ENCODE peak calls at places on chromosomes 2 and 18, in four cellular contexts. O is HepG2, X is K562, P is GM12878. S is an unnamed sample.
A peak's percentile ranks its signal among the peaks of the same experiment; 100 is the strongest.

GRCh38 chr2:12318427-12319057 is 398.2 kb upstream of the TRIB2 start:
- DNase-seq in O (no peak), X (no peak), P (no peak), S (no peak)

GRCh38 chr2:241156997-241157441 is 6.8 kb downstream of the PPP1R7 start:
- DNase-seq in O (no peak), X (no peak), P (no peak), S (no peak)

GRCh38 chr2:187689372-187689771 is 135.1 kb upstream of the TFPI start:
- DNase-seq in O (no peak), X (no peak), P (no peak), S (no peak)

GRCh38 chr2:213251618-213252017 is 32.6 kb upstream of the SPAG16 start:
- DNase-seq in O (peak; percentile 72), X (peak; percentile 24), P (no peak), S (peak; percentile 42)

GRCh38 chr18:2108581-2108980 is 462.7 kb downstream of the METTL4 start:
- DNase-seq in O (no peak), X (no peak), P (no peak), S (no peak)

GRCh38 chr2:169759987-169760386 is 26.4 kb downstream of the KLHL23 start:
- DNase-seq in O (no peak), X (no peak), P (no peak), S (no peak)

GRCh38 chr2:3131636-3132326 is 245.8 kb downstream of the EIPR1 start:
- DNase-seq in O (no peak), X (no peak), P (no peak), S (no peak)

GRCh38 chr2:172377408-172377807 is 50.0 kb upstream of the ITGA6 start:
- DNase-seq in O (no peak), X (no peak), P (no peak), S (no peak)

GRCh38 chr18:57561728-57562423 is 24.6 kb downstream of the FECH start:
- DNase-seq in O (peak; percentile 47), X (peak; percentile 40), P (no peak), S (peak; percentile 68)

GRCh38 chr2:120330946-120331822 is 14.8 kb upstream of the INHBB start:
- DNase-seq in O (no peak), X (no peak), P (no peak), S (no peak)

DNA sequence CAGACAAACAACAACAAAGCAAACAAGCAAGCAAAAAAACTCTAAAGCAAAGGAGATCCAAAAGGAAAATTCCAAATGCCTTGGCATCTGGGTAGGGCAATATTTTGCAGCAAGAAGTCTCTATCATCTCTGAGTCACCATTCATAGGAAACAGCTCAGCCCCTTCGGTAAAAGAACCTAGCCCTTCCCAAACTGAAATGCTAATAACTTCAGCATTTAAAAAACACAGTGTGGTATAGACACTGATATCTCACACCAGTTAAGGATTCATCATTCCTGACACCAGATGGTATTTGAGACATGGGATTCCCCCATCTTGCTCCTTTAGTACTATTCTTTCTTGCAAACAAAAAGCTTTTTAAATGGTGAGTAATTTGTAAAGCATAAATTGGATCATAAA is 491.8 kb downstream of the TXNL1 start:
- DNase-seq in O (no peak), X (no peak), P (no peak), S (no peak)
- TF ChIP-seq ZBTB33 in O (no peak), X (no peak), P (no peak), S (no peak)

DNA sequence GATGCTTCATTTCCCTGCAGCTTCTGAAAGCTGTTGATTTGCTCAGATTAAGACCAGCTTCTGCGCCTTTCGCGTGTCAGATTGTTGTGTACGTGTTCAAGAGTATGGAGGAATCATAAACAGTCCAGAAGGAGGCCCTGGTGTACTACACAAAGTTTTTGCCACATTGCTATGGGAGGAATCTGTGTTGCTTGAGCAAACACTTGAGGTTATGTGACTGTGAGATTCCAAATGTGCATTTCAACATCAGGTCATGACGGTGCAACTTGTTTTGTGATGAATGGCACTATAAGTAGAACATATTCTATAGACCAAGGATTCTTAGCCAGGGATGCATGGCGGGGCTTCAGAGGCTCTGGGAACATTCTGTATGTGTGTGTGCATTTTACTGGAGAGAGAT is 35.0 kb downstream of the SRSF7 start:
- DNase-seq in O (peak; percentile 83), X (no peak), P (no peak), S (no peak)
- TF ChIP-seq TAF1 in O (no peak), X (no peak), P (no peak), S (no peak)

GRCh38 chr2:177192788-177193187 is 19.8 kb upstream of the HNRNPA3 start:
- DNase-seq in O (no peak), X (no peak), P (no peak), S (no peak)

GRCh38 chr2:177190941-177191340 is 21.7 kb upstream of the HNRNPA3 start:
- DNase-seq in O (no peak), X (no peak), P (no peak), S (no peak)

GRCh38 chr2:177193240-177193639 is 19.4 kb upstream of the HNRNPA3 start:
- DNase-seq in O (no peak), X (no peak), P (no peak), S (no peak)

GRCh38 chr2:177195194-177195593 is 17.4 kb upstream of the HNRNPA3 start:
- DNase-seq in O (no peak), X (no peak), P (no peak), S (no peak)
- TF ChIP-seq SMC3 in O (no peak), X (no peak), P (no peak), S (no peak)

DNA sequence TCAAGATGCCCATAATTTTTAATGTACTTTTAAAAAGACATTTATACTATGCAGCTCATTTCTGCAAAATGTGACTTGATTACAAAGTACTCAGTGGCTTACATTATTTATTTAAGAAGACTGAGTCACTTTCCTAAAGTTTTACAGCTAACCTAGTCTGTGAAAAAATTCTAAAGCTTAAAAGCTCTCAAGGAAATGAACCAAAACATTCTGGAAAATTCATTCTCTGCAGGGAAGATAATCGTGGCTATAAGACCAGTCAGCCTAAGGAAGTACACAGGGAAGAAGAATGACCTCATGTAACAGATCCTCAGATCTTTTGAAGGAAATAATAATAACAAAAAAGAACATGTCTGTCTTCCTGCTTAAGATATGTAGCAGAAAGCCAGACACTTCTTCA is 232.1 kb upstream of the STK17B start:
- DNase-seq in O (no peak), X (no peak), P (no peak), S (no peak)
- TF ChIP-seq ZBTB33 in O (no peak), X (no peak), P (no peak), S (no peak)

DNA sequence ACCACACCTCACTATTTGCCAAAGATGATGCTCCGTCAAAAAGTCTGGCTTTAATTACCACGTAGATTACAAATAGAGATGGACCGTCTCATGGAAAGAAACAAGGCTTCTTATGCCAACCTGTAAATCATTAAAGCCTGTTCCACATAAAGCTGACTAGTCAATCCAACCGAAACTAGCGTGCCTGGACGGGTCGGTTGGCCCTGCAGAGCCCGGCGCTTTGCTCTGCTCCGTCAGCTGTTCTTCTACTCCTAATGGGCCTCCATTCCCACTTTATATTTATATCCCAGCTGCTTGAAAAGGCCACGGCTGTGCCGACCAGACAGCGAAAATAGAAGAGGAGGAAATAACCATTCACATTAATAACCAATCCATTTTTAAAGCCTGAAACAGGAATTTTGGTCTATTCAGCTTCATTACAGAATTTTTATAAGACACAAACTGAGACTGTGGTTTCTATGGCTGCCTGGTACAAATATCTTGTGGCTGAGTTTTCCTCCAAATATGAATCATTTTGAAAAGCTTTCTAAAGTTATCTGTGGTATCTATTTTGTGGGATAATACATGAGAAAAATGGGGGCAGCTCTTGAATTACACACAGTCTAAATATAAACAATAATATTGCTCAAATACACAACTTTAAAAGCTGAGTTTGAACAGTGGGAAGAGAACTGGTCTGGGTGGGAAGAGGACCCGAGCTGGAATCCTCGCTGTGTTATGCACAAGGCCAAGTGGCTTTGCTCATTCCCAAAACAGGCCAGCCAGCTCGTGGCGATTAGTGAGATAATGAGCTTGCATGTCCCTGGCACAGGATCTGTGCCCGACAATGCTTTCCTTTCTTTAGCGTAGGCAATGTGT is 10.4 kb upstream of the FAM124B start:
- DNase-seq in O (no peak), X (no peak), P (no peak), S (no peak)
- TF ChIP-seq TAF1 in O (no peak), X (no peak), P (no peak), S (no peak)

GRCh38 chr2:191670787-191671186 is 7.1 kb upstream of the NABP1 start:
- DNase-seq in O (no peak), X (no peak), P (no peak), S (no peak)

GRCh38 chr2:191666733-191667132 is 11.2 kb upstream of the NABP1 start:
- DNase-seq in O (no peak), X (no peak), P (peak; percentile 79), S (no peak)

GRCh38 chr2:191665286-191665685 is 12.7 kb upstream of the NABP1 start:
- DNase-seq in O (peak; percentile 16), X (no peak), P (no peak), S (no peak)

GRCh38 chr2:191666241-191666640 is 11.7 kb upstream of the NABP1 start:
- DNase-seq in O (no peak), X (no peak), P (no peak), S (no peak)

DNA sequence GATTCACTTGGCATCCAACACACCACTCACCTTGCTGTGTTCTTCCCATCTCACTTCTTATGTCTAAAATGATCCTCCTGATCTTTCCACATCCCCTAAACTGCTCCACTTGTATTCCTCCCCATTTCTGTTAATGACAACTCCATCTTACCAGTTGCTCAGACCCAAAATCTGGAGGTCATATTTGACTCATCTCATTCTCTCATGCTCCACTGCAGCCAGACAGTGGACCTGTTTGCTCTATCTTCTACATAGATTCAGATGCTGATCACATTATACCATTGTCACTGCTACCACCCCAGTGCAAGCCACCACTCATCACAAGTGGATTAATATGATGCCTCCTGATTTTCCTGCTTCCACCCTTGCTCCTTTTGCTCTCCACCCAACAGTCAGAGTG is 7.9 kb upstream of the NABP1 start:
- DNase-seq in O (no peak), X (no peak), P (no peak), S (no peak)
- TF ChIP-seq SMC3 in O (no peak), X (no peak), P (no peak), S (no peak)

DNA sequence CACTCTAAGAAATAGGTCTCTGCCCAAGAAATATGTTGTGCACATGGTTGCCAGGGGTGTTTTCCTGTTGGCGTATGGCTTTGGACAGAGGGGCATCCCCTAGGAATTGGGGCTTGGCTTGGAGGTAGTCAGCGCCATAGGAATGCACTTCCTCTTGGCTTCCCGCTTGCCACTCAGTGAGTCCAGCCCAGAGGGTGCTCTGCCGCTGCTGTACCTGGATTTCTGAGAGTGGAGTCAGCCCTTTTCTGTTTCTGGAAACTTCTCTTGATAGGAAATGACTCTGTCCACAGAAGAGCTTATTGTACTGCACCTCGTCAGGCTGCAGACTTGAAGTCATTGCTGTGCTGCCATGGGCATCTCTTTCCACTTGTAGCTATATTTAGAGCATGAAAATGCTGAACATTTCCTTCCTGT is 116.7 kb upstream of the MGAT5 start:
- DNase-seq in O (no peak), X (no peak), P (no peak), S (no peak)
- TF ChIP-seq ZBTB33 in O (peak; percentile 54), X (peak; percentile 20), P (no peak), S (no peak)

DNA sequence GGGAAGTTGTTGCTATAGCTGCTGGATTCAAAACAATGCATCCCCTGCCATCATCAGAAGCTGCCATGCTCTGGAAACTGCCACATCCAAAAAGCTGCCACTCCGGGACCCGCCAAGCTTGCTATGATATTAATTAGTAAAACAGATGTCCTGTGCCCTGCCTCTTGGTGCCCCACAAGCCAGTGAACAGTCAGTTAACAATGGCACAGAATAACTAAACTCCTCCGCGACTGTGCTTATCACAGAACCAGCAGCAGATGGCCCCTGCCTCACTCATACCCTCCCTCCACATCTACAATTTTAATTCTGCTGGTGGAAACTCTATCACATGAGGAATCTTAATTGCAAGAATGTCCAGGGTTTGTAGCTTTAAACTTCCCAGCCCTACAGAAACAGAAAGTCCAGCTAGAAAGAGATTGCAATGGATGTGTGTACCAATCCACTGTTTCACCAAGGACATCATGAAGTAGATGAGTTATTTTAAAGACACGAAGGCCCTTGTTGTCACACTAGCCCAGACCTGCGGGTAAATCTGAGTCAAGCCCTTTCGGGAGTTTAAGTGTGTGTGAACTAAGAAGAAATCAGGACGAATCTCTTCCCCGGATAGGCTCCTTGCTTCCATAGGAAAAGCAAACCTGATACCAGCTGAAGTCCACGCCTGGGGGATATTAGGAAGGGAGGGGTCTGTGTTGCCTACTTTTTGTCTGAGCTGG is 7.4 kb upstream of the ACYP2 start:
- DNase-seq in O (no peak), X (no peak), P (no peak), S (peak; percentile 68)
- TF ChIP-seq TAF1 in O (no peak), X (no peak), P (no peak), S (no peak)

S was measured in SK-N-SH.